ENCODE peak calls at places on chromosome 5, in seven cellular contexts. One of them, this sample, is unnamed.

GRCh38 chr5:17665836-17666235 is 31.6 kb downstream of the TAF11L14 start:
- DNase-seq in tibial nerve: no peak
- DNase-seq in fibroblast of the aortic adventitia: no peak
- DNase-seq in choroid plexus epithelial cell: no peak
- DNase-seq in Peyer's patch: no peak
- DNase-seq in astrocyte of the cerebellum: no peak
- DNase-seq in body of pancreas: no peak
- DNase-seq in this sample: no peak

GRCh38 chr5:120803282-120803681 is 339.2 kb downstream of the PRR16 start:
- DNase-seq in fibroblast of the aortic adventitia: peak; percentile 62
- DNase-seq in astrocyte of the cerebellum: no peak
- DNase-seq in Peyer's patch: no peak
- DNase-seq in tibial nerve: no peak
- DNase-seq in choroid plexus epithelial cell: peak; percentile 55
- DNase-seq in body of pancreas: no peak
- DNase-seq in this sample: peak; percentile 44

GRCh38 chr5:38367410-38367809 is 109.1 kb downstream of the EGFLAM start:
- DNase-seq in Peyer's patch: no peak
- DNase-seq in astrocyte of the cerebellum: no peak
- DNase-seq in body of pancreas: no peak
- DNase-seq in choroid plexus epithelial cell: peak; percentile 28
- DNase-seq in fibroblast of the aortic adventitia: no peak
- DNase-seq in tibial nerve: no peak
- DNase-seq in this sample: peak; percentile 17

GRCh38 chr5:137858954-137859353 is 8.7 kb upstream of the MYOT start:
- DNase-seq in body of pancreas: no peak
- DNase-seq in astrocyte of the cerebellum: no peak
- DNase-seq in Peyer's patch: no peak
- DNase-seq in fibroblast of the aortic adventitia: no peak
- DNase-seq in tibial nerve: no peak
- DNase-seq in choroid plexus epithelial cell: no peak
- DNase-seq in this sample: no peak

GRCh38 chr5:116632890-116633289 is 58.3 kb upstream of the SEMA6A start:
- DNase-seq in tibial nerve: no peak
- DNase-seq in Peyer's patch: no peak
- DNase-seq in astrocyte of the cerebellum: no peak
- DNase-seq in fibroblast of the aortic adventitia: no peak
- DNase-seq in body of pancreas: no peak
- DNase-seq in choroid plexus epithelial cell: no peak
- DNase-seq in this sample: no peak

GRCh38 chr5:132455614-132456115 is 34.9 kb downstream of the IRF1 start:
- DNase-seq in Peyer's patch: no peak
- DNase-seq in choroid plexus epithelial cell: no peak
- DNase-seq in tibial nerve: no peak
- DNase-seq in astrocyte of the cerebellum: no peak
- DNase-seq in body of pancreas: no peak
- DNase-seq in fibroblast of the aortic adventitia: no peak
- DNase-seq in this sample: no peak

GRCh38 chr5:128596071-128596470 is 58.0 kb upstream of the FBN2 start:
- DNase-seq in fibroblast of the aortic adventitia: peak; percentile 37
- DNase-seq in Peyer's patch: no peak
- DNase-seq in choroid plexus epithelial cell: peak; percentile 58
- DNase-seq in tibial nerve: no peak
- DNase-seq in astrocyte of the cerebellum: peak; percentile 13
- DNase-seq in body of pancreas: peak; percentile 18
- DNase-seq in this sample: peak; percentile 62

GRCh38 chr5:79971156-79971555 is 19.9 kb downstream of the MTX3 start:
- DNase-seq in tibial nerve: no peak
- DNase-seq in choroid plexus epithelial cell: peak; percentile 49
- DNase-seq in astrocyte of the cerebellum: peak; percentile 9
- DNase-seq in Peyer's patch: no peak
- DNase-seq in fibroblast of the aortic adventitia: peak; percentile 45
- DNase-seq in body of pancreas: no peak
- DNase-seq in this sample: peak; percentile 59

GRCh38 chr5:136356747-136357469 is 8.4 kb downstream of the TRPC7 start:
- DNase-seq in fibroblast of the aortic adventitia: no peak
- DNase-seq in tibial nerve: no peak
- DNase-seq in astrocyte of the cerebellum: no peak
- DNase-seq in body of pancreas: no peak
- DNase-seq in choroid plexus epithelial cell: no peak
- DNase-seq in Peyer's patch: no peak
- DNase-seq in this sample: no peak

DNA sequence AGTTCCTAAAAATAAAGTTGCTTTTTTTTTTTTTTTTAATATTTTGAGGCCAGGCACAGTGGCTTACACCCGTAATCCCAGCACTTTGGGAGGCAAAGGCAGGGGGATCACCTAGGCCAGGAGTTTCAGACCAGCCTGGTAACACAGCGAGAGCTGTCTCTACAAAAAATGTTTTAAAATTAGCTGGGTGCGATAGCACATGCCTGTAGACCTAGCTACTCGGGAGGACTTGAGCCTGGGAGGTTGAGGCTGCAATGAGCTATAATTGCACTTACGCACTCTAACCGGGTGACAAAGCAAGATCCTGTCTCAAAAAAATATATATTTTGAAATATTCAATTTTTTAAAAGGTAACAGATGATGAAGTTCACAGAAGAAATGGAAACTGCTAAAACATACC is 22.9 kb downstream of the GOLPH3 start:
- DNase-seq in astrocyte of the cerebellum: no peak
- DNase-seq in body of pancreas: no peak
- DNase-seq in tibial nerve: no peak
- DNase-seq in Peyer's patch: no peak
- DNase-seq in choroid plexus epithelial cell: no peak
- DNase-seq in fibroblast of the aortic adventitia: no peak
- DNase-seq in this sample: no peak
- TF ChIP-seq CTCF in astrocyte of the cerebellum: no peak
- TF ChIP-seq CTCF in body of pancreas: no peak
- TF ChIP-seq CTCF in tibial nerve: no peak
- TF ChIP-seq CTCF in Peyer's patch: no peak
- TF ChIP-seq CTCF in choroid plexus epithelial cell: no peak
- TF ChIP-seq CTCF in fibroblast of the aortic adventitia: no peak
- TF ChIP-seq CTCF in this sample: no peak

GRCh38 chr5:36944607-36945225 is 68.1 kb downstream of the NIPBL start:
- DNase-seq in choroid plexus epithelial cell: peak; percentile 86
- DNase-seq in fibroblast of the aortic adventitia: peak; percentile 85
- DNase-seq in body of pancreas: no peak
- DNase-seq in astrocyte of the cerebellum: peak; percentile 70
- DNase-seq in Peyer's patch: no peak
- DNase-seq in tibial nerve: no peak
- DNase-seq in this sample: peak; percentile 84
- TF ChIP-seq CTCF in choroid plexus epithelial cell: peak; percentile 47
- TF ChIP-seq CTCF in fibroblast of the aortic adventitia: peak; percentile 51
- TF ChIP-seq CTCF in body of pancreas: peak; percentile 74
- TF ChIP-seq CTCF in astrocyte of the cerebellum: no peak
- TF ChIP-seq CTCF in Peyer's patch: peak; percentile 60
- TF ChIP-seq CTCF in tibial nerve: peak; percentile 44
- TF ChIP-seq CTCF in this sample: peak; percentile 49

DNA sequence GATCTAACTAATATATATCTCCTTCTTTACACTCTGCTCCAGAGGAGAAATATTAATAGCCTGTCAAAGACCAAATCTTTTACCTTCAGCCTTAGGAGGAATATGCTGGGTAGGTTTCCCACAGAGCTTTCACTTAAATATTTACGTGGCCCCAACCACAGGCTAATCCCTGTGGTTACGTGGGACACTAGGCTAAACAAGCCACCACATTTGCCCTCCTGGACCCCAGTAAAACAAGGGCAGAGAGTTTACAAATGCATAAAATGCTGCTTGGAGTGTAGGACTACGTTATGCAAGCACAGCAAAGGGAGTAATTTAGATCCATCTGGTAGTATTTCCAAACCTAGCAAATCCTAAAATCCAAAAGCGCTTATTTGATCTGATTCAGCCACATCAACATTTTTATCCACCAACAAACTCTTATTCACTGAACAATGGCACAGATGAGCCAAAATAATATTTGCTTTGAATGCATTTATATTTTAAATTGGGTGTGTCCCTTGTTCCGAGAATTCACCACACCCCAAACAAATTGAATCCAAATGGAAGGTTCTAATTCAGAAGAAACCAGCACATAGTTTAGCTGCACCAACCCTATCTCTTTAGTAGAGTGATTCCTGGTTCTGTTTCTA is 179.1 kb downstream of the TSSK1B start:
- DNase-seq in body of pancreas: no peak
- DNase-seq in Peyer's patch: no peak
- DNase-seq in fibroblast of the aortic adventitia: peak; percentile 49
- DNase-seq in choroid plexus epithelial cell: peak; percentile 70
- DNase-seq in astrocyte of the cerebellum: no peak
- DNase-seq in tibial nerve: no peak
- DNase-seq in this sample: no peak
- TF ChIP-seq CTCF in body of pancreas: no peak
- TF ChIP-seq CTCF in Peyer's patch: no peak
- TF ChIP-seq CTCF in fibroblast of the aortic adventitia: no peak
- TF ChIP-seq CTCF in choroid plexus epithelial cell: no peak
- TF ChIP-seq CTCF in astrocyte of the cerebellum: no peak
- TF ChIP-seq CTCF in tibial nerve: no peak
- TF ChIP-seq CTCF in this sample: no peak

GRCh38 chr5:178515019-178515418 is 75.2 kb downstream of the COL23A1 start:
- DNase-seq in Peyer's patch: no peak
- DNase-seq in body of pancreas: no peak
- DNase-seq in astrocyte of the cerebellum: no peak
- DNase-seq in choroid plexus epithelial cell: no peak
- DNase-seq in tibial nerve: no peak
- DNase-seq in fibroblast of the aortic adventitia: no peak
- DNase-seq in this sample: no peak
- TF ChIP-seq CTCF in Peyer's patch: no peak
- TF ChIP-seq CTCF in body of pancreas: no peak
- TF ChIP-seq CTCF in astrocyte of the cerebellum: no peak
- TF ChIP-seq CTCF in choroid plexus epithelial cell: no peak
- TF ChIP-seq CTCF in tibial nerve: no peak
- TF ChIP-seq CTCF in fibroblast of the aortic adventitia: no peak
- TF ChIP-seq CTCF in this sample: no peak

GRCh38 chr5:33583332-33583731 is 142.6 kb downstream of the TARS1 start:
- DNase-seq in tibial nerve: no peak
- DNase-seq in body of pancreas: no peak
- DNase-seq in Peyer's patch: no peak
- DNase-seq in fibroblast of the aortic adventitia: no peak
- DNase-seq in choroid plexus epithelial cell: no peak
- DNase-seq in astrocyte of the cerebellum: no peak
- DNase-seq in this sample: no peak

GRCh38 chr5:33592245-33592644 is 151.5 kb downstream of the TARS1 start:
- DNase-seq in body of pancreas: no peak
- DNase-seq in fibroblast of the aortic adventitia: no peak
- DNase-seq in Peyer's patch: no peak
- DNase-seq in astrocyte of the cerebellum: no peak
- DNase-seq in choroid plexus epithelial cell: no peak
- DNase-seq in tibial nerve: no peak
- DNase-seq in this sample: no peak

GRCh38 chr5:33594006-33594405 is 153.2 kb downstream of the TARS1 start:
- DNase-seq in body of pancreas: no peak
- DNase-seq in fibroblast of the aortic adventitia: peak; percentile 5
- DNase-seq in choroid plexus epithelial cell: peak; percentile 35
- DNase-seq in Peyer's patch: no peak
- DNase-seq in astrocyte of the cerebellum: no peak
- DNase-seq in tibial nerve: no peak
- DNase-seq in this sample: peak; percentile 25

DNA sequence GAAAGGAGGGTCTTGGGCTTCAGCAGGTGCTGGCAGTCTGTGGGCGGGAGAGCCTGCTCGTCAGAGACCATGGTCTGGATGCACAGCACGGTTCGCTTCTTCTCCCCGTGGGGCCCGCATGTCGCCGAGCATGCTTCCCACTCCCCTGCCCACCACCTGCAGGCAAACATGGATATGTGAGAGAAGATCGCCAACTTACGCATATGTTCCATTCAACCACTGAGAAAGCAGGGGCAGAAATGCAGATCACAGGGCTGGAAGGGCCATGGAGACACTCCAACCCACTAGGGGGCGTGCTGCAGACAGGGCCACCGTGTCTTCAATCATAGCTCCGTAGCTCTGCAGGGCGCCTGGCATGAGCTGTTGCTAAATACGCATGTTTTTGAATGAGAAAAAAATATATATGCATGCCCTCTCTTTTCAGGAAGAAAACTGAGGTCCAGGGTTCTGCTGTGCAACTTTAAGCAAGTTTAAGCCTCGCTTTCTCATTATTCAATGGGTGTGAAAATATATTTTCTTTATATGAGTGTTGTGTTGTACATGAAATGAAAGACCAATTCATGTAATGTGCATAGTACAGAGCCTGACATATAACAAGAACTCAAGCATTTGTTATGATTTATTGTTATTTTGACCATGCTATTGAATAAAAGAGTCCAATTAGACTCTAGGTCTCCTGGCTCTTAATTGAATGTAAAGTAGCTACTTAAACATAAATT is 148.0 kb downstream of the TARS1 start:
- DNase-seq in astrocyte of the cerebellum: no peak
- DNase-seq in choroid plexus epithelial cell: peak; percentile 31
- DNase-seq in Peyer's patch: peak; percentile 60
- DNase-seq in tibial nerve: no peak
- DNase-seq in body of pancreas: peak; percentile 39
- DNase-seq in fibroblast of the aortic adventitia: no peak
- DNase-seq in this sample: no peak
- TF ChIP-seq CTCF in astrocyte of the cerebellum: peak; percentile 28
- TF ChIP-seq CTCF in choroid plexus epithelial cell: peak; percentile 59
- TF ChIP-seq CTCF in Peyer's patch: peak; percentile 28
- TF ChIP-seq CTCF in tibial nerve: peak; percentile 16
- TF ChIP-seq CTCF in body of pancreas: peak; percentile 17
- TF ChIP-seq CTCF in fibroblast of the aortic adventitia: peak; percentile 27
- TF ChIP-seq CTCF in this sample: peak; percentile 40

DNA sequence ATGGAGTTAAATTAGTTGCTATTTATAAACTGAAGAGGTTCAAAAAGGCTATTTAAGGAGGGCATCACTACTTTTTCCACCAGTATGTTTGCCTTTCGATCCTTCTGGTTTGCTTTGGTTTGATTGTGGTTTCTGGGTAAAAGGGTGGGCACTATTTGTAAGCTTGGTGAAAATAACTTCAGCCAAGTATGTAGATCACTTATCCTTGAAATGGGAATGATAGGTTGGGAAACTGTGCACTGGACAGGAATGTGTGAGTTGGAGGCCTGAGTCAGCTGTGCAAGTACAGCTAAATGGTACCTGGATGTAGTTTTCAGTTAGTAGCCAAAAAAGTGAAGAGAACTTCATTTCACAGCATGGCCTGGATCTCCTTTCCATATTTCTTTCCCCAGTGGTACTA is 466.2 kb downstream of the ENC1 start:
- DNase-seq in choroid plexus epithelial cell: no peak
- DNase-seq in fibroblast of the aortic adventitia: peak; percentile 50
- DNase-seq in body of pancreas: no peak
- DNase-seq in astrocyte of the cerebellum: no peak
- DNase-seq in tibial nerve: no peak
- DNase-seq in Peyer's patch: no peak
- DNase-seq in this sample: no peak
- TF ChIP-seq CTCF in choroid plexus epithelial cell: no peak
- TF ChIP-seq CTCF in fibroblast of the aortic adventitia: no peak
- TF ChIP-seq CTCF in body of pancreas: no peak
- TF ChIP-seq CTCF in astrocyte of the cerebellum: no peak
- TF ChIP-seq CTCF in tibial nerve: no peak
- TF ChIP-seq CTCF in Peyer's patch: no peak
- TF ChIP-seq CTCF in this sample: no peak